ENCODE peak calls at places on chromosomes 13 and 19, in seven cellular contexts. N is uterus; R is CD8-positive, alpha-beta memory T cell; D is thoracic aorta; J is AG04450; S is RWPE1; I is heart right ventricle. O is an unnamed sample.

GRCh38 chr19:10612515-10613119 is 12.7 kb upstream of the SLC44A2 start:
- DNase-seq in N (peak; percentile 34), R (no peak), D (peak; percentile 66), J (no peak), S (no peak), I (peak; percentile 84), O (no peak)

GRCh38 chr13:91368676-91369425 is 21.4 kb downstream of the MIR17HG start:
- DNase-seq in N (no peak), R (no peak), D (no peak), J (no peak), S (no peak), I (no peak), O (peak; percentile 33)

GRCh38 chr19:41886761-41887710 is 4.1 kb downstream of the ARHGEF1 start:
- DNase-seq in N (no peak), R (peak; percentile 89), D (no peak), J (no peak), S (no peak), I (no peak), O (peak; percentile 82)

GRCh38 chr13:84999252-84999651 is 800.0 kb downstream of the SLITRK6 start:
- DNase-seq in N (no peak), R (no peak), D (no peak), J (no peak), S (no peak), I (no peak), O (no peak)

GRCh38 chr13:50766043-50766442 is 77.4 kb downstream of the DLEU7 start:
- DNase-seq in N (no peak), R (no peak), D (no peak), J (no peak), S (no peak), I (no peak), O (no peak)

GRCh38 chr13:69935043-69935442 is 172.6 kb upstream of the ATXN8OS start:
- DNase-seq in N (no peak), R (no peak), D (no peak), J (no peak), S (no peak), I (no peak), O (peak; percentile 1)

GRCh38 chr13:52158629-52159158 is 703 bp downstream of the NEK3 start:
- DNase-seq in N (peak; percentile 31), R (no peak), D (no peak), J (no peak), S (peak; percentile 22), I (peak; percentile 40), O (no peak)

GRCh38 chr19:22619371-22619770 is 14.8 kb upstream of the ZNF492 start:
- DNase-seq in N (no peak), R (no peak), D (no peak), J (no peak), S (no peak), I (peak; percentile 42), O (no peak)

GRCh38 chr19:19342086-19343015 is 21.7 kb downstream of the MAU2 start:
- DNase-seq in N (peak; percentile 48), R (no peak), D (no peak), J (peak; percentile 8), S (peak; percentile 58), I (peak; percentile 50), O (peak; percentile 57)

GRCh38 chr13:20703785-20704458 is 423 bp downstream of the IL17D start:
- DNase-seq in N (peak; percentile 73), R (peak; percentile 83), D (no peak), J (peak; percentile 45), S (peak; percentile 88), I (peak; percentile 54), O (peak; percentile 90)

GRCh38 chr13:97627566-97627965 is 193.6 kb downstream of the RAP2A start:
- DNase-seq in N (peak; percentile 31), R (no peak), D (no peak), J (peak; percentile 79), S (peak; percentile 18), I (peak; percentile 40), O (no peak)

GRCh38 chr13:98050041-98050466 is 92.8 kb upstream of the FARP1 start:
- DNase-seq in N (no peak), R (no peak), D (no peak), J (no peak), S (no peak), I (no peak), O (no peak)

GRCh38 chr19:39546599-39546998 is 6.6 kb upstream of the EID2 start:
- DNase-seq in N (no peak), R (no peak), D (no peak), J (no peak), S (no peak), I (no peak), O (no peak)

GRCh38 chr13:27259831-27260230 is 8.5 kb downstream of the RPL21 start:
- DNase-seq in N (no peak), R (no peak), D (no peak), J (no peak), S (no peak), I (no peak), O (peak; percentile 41)

GRCh38 chr13:112703935-112704633 is 14.2 kb downstream of the ATP11A start:
- DNase-seq in N (no peak), R (no peak), D (no peak), J (no peak), S (no peak), I (peak; percentile 3), O (no peak)

GRCh38 chr13:48156466-48156865 is 61.6 kb upstream of the MED4 start:
- DNase-seq in N (no peak), R (peak; percentile 73), D (no peak), J (no peak), S (no peak), I (no peak), O (peak; percentile 27)

GRCh38 chr19:10007366-10007765 is 2.9 kb downstream of the COL5A3 start:
- DNase-seq in N (peak; percentile 75), R (no peak), D (no peak), J (no peak), S (no peak), I (peak; percentile 65), O (no peak)

GRCh38 chr19:18053571-18054219 is 33.0 kb downstream of the IL12RB1 start:
- DNase-seq in N (no peak), R (no peak), D (no peak), J (no peak), S (no peak), I (no peak), O (no peak)

GRCh38 chr19:14019100-14019499 is 8.8 kb upstream of the RLN3 start:
- DNase-seq in N (no peak), R (no peak), D (no peak), J (no peak), S (no peak), I (no peak), O (peak; percentile 74)

DNA sequence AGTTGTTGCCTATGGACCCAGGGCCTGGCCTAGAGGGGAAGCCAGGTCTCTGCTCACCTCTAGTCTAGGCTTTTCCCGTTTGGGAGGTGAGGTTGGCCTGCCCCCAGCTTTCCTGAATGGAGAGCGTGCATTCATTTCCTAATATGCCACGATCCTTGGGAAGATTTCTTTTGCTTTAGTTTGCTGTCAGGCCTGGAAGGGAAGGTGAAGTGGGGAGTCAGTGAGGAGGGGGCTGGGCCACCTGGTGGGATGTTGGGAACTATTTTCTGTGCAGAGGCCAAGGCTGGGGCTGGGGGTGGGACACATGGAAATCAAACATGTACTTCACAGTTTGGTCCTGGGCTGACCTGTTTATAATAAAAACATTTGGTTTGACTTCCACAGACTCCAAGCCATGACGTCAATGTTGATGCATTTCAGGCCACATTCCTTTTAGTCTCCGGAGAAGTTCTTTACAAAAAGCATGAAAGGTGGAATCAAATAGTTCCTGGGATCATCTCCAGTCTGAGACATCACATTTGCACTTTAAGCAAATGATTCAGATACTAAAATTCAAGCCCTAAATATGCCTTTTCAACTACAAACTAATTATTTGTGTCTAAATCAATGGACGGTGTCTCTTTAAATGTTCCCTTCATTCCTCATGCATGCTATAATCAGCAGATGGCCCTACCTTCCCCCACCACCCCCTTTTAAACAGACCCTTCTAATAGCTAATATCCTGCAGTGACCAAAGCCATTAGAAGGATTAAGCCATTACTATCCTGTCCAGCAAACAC is 41.5 kb upstream of the MEDAG start:
- DNase-seq in N (peak; percentile 40), R (no peak), D (no peak), J (peak; percentile 89), S (no peak), I (no peak), O (no peak)
- H3K27ac ChIP-seq in N (peak overlapping the region; percentile 90), R (no peak overlapping the region), D (peak overlapping the region; percentile 95), J (peak overlapping the region; percentile 100), S (peak overlapping the region; percentile 80), I (peak overlapping the region; percentile 50), O (no peak overlapping the region)

GRCh38 chr13:66212511-66212910 is 1017.6 kb downstream of the PCDH9 start:
- DNase-seq in N (no peak), R (no peak), D (no peak), J (no peak), S (no peak), I (no peak), O (peak; percentile 9)

GRCh38 chr13:66207610-66208009 is 1022.5 kb downstream of the PCDH9 start:
- DNase-seq in N (no peak), R (no peak), D (no peak), J (no peak), S (no peak), I (no peak), O (no peak)

GRCh38 chr13:66208589-66208988 is 1021.5 kb downstream of the PCDH9 start:
- DNase-seq in N (no peak), R (no peak), D (no peak), J (no peak), S (no peak), I (no peak), O (no peak)

GRCh38 chr13:66214467-66214866 is 1015.7 kb downstream of the PCDH9 start:
- DNase-seq in N (no peak), R (no peak), D (no peak), J (no peak), S (no peak), I (no peak), O (no peak)

DNA sequence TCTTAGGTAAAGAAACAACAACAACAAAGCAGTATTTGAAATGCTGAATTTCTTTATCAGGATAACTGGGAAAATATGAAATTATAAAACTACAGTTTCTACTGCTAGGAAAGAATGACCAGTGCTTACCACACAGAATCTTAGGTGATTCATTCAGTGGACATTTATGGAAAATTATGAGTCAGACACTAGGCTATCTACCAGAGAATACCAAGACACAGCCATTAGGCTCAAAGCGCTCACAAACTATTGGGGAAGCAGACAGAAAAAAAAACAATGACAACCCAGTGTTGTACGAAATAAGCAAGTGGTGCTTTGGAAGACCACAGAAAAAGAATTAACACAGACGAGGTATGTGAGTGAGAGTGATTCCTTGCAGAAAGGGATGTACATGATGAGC is 1019.5 kb downstream of the PCDH9 start:
- DNase-seq in N (no peak), R (no peak), D (no peak), J (peak; percentile 50), S (peak; percentile 35), I (no peak), O (no peak)
- H3K27ac ChIP-seq in N (no peak overlapping the region), R (no peak overlapping the region), D (peak overlapping the region; percentile 43), J (no peak overlapping the region), S (no peak overlapping the region), I (no peak overlapping the region), O (no peak overlapping the region)

GRCh38 chr19:15456441-15456840 is 6.7 kb upstream of the WIZ start:
- DNase-seq in N (no peak), R (no peak), D (no peak), J (no peak), S (no peak), I (no peak), O (no peak)
- H3K27ac ChIP-seq in N (no peak overlapping the region), R (no peak overlapping the region), D (no peak overlapping the region), J (no peak overlapping the region), S (no peak overlapping the region), I (no peak overlapping the region), O (no peak overlapping the region)

DNA sequence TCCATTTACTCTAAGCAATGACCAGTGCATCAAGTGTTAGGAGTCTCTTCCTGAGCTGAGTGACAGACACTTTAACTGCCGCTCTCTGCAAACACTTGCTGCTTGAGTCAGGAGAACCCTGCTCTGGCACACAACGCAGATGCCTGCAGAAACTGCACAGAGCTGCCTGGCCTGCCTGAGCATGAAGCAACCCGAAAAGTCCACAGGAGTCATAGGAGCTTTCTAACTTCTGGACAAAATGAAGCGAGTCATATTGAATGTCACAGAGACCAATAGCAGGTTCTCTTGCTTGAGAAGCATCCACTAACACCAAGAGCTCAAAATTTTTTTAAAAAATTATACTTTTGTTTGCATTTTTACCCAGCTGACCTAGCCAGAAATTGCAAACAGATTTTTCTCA is 232.4 kb downstream of the LHFPL6 start:
- DNase-seq in N (peak; percentile 22), R (no peak), D (no peak), J (no peak), S (no peak), I (no peak), O (no peak)
- H3K27ac ChIP-seq in N (peak overlapping the region; percentile 1), R (no peak overlapping the region), D (peak overlapping the region; percentile 60), J (no peak overlapping the region), S (no peak overlapping the region), I (no peak overlapping the region), O (no peak overlapping the region)

O was measured in OCI-LY7.